ENCODE peak calls at places on chromosomes 3 and 15, in nine cellular contexts. R, C, M, O, W, S, N, J and Q are unnamed samples.

GRCh38 chr15:74196175-74196574 is 6.4 kb downstream of the STRA6 start:
- DNase-seq in R (peak; percentile 99), C (peak; percentile 84), M (no peak), O (no peak), W (no peak), S (peak; percentile 65), N (peak; percentile 94), J (no peak), Q (no peak)

GRCh38 chr15:66955871-66956585 is 109.4 kb upstream of the SMAD3 start:
- DNase-seq in R (peak; percentile 82), C (no peak), M (no peak), O (no peak), W (no peak), S (peak; percentile 97), N (no peak), J (no peak), Q (peak; percentile 73)

GRCh38 chr3:15512173-15512572 is 9.3 kb downstream of the COLQ start:
- DNase-seq in R (peak; percentile 36), C (no peak), M (peak; percentile 79), O (no peak), W (no peak), S (no peak), N (no peak), J (peak; percentile 34), Q (no peak)

GRCh38 chr3:116135462-116135861 is 309.8 kb downstream of the LSAMP start:
- DNase-seq in R (peak; percentile 96), C (no peak), M (no peak), O (no peak), W (no peak), S (no peak), N (no peak), J (no peak), Q (no peak)

GRCh38 chr3:67957268-67957667 is 302.9 kb upstream of the SUCLG2 start:
- DNase-seq in R (no peak), C (no peak), M (no peak), O (no peak), W (no peak), S (no peak), N (no peak), J (no peak), Q (no peak)

GRCh38 chr15:88995449-88995848 is 82.3 kb upstream of the MFGE8 start:
- DNase-seq in R (no peak), C (no peak), M (no peak), O (peak; percentile 70), W (no peak), S (no peak), N (no peak), J (peak; percentile 42), Q (no peak)

GRCh38 chr3:122996038-122996580 is 31.5 kb downstream of the SEMA5B start:
- DNase-seq in R (no peak), C (no peak), M (no peak), O (no peak), W (no peak), S (no peak), N (no peak), J (no peak), Q (no peak)

GRCh38 chr3:66487475-66487874 is 13.3 kb downstream of the LRIG1 start:
- DNase-seq in R (peak; percentile 79), C (no peak), M (no peak), O (no peak), W (no peak), S (no peak), N (no peak), J (no peak), Q (no peak)

GRCh38 chr3:31343075-31343474 is 189.7 kb upstream of the STT3B start:
- DNase-seq in R (peak; percentile 81), C (no peak), M (no peak), O (no peak), W (no peak), S (no peak), N (peak; percentile 17), J (no peak), Q (no peak)

GRCh38 chr15:74400915-74401757 is 32.6 kb downstream of the SEMA7A start:
- DNase-seq in R (peak; percentile 54), C (no peak), M (no peak), O (no peak), W (peak; percentile 87), S (peak; percentile 74), N (no peak), J (no peak), Q (no peak)

GRCh38 chr3:14366915-14367523 is 35.4 kb upstream of the SLC6A6 start:
- DNase-seq in R (no peak), C (no peak), M (no peak), O (no peak), W (no peak), S (no peak), N (no peak), J (no peak), Q (no peak)

DNA sequence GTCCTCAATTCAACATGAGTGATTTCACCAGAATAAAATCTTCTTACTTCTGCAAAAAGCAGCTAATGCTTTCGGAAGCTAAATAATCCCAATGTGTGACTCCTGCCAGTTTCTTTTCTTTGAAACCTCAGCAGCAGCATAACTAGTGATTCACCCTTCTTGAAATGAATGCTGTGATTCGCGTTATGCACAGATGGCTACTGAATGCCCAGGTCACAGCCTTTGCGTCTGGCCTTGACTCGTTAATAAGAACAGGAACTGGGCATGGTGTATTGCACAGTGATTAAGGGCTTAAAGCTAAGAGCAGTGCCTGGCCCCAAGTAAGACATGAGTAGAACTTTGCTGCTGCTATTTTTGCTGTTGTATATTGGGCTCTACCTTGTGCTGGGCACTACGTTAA is 19.0 kb downstream of the CGNL1 start:
- DNase-seq in R (peak; percentile 96), C (no peak), M (no peak), O (no peak), W (no peak), S (peak; percentile 59), N (peak; percentile 56), J (no peak), Q (peak; percentile 99)
- TF ChIP-seq CTCF in R (no peak), C (no peak), M (no peak), O (no peak), W (no peak), S (no peak), N (no peak), J (no peak), Q (no peak)

DNA sequence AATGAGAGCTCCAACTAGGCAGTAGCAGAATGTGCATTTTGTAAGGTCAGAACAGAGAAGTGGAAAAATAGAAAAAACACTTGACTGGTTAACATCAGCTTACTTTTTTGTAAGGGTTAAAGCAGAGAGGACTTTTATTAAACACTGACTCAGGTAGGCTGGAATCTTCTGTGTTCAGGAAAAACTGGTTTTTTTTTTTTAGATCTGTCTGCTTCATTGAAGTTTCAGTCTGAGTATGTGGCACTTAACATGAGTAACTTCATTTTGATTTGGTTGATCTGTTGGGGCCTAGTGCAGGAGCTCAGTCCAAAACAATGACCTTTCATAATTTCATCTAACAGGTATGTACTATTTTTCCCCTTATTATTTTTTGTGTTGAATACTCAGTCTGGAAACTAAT is 141.1 kb downstream of the DOCK3 start:
- DNase-seq in R (peak; percentile 1), C (no peak), M (no peak), O (no peak), W (no peak), S (peak; percentile 78), N (no peak), J (no peak), Q (no peak)
- H3K4me3 ChIP-seq in R (no peak overlapping the region), C (no peak overlapping the region), M (no peak overlapping the region), O (no peak overlapping the region), W (no peak overlapping the region), S (no peak overlapping the region), N (no peak overlapping the region), J (no peak overlapping the region), Q (no peak overlapping the region)

GRCh38 chr3:10170915-10171478 is 6.3 kb downstream of the IRAK2 start:
- DNase-seq in R (peak; percentile 23), C (no peak), M (no peak), O (no peak), W (no peak), S (no peak), N (no peak), J (no peak), Q (no peak)

GRCh38 chr3:10164546-10165393 is at the start of gene IRAK2:
- DNase-seq in R (peak; percentile 43), C (peak; percentile 85), M (peak; percentile 91), O (peak; percentile 88), W (peak; percentile 61), S (no peak), N (no peak), J (peak; percentile 85), Q (no peak)

GRCh38 chr3:10173095-10173925 is 8.6 kb downstream of the IRAK2 start:
- DNase-seq in R (peak; percentile 74), C (no peak), M (no peak), O (no peak), W (no peak), S (no peak), N (no peak), J (no peak), Q (no peak)

GRCh38 chr3:10166213-10166604 is 1.5 kb downstream of the IRAK2 start:
- DNase-seq in R (no peak), C (no peak), M (no peak), O (no peak), W (no peak), S (no peak), N (no peak), J (no peak), Q (no peak)

GRCh38 chr3:10169000-10169496 is 4.3 kb downstream of the IRAK2 start:
- DNase-seq in R (no peak), C (no peak), M (no peak), O (peak; percentile 34), W (no peak), S (no peak), N (no peak), J (no peak), Q (no peak)
- TF ChIP-seq CTCF in R (no peak), C (no peak), M (peak; percentile 12), O (peak; percentile 43), W (peak; percentile 5), S (no peak), N (no peak), J (peak; percentile 33), Q (peak; percentile 15)

DNA sequence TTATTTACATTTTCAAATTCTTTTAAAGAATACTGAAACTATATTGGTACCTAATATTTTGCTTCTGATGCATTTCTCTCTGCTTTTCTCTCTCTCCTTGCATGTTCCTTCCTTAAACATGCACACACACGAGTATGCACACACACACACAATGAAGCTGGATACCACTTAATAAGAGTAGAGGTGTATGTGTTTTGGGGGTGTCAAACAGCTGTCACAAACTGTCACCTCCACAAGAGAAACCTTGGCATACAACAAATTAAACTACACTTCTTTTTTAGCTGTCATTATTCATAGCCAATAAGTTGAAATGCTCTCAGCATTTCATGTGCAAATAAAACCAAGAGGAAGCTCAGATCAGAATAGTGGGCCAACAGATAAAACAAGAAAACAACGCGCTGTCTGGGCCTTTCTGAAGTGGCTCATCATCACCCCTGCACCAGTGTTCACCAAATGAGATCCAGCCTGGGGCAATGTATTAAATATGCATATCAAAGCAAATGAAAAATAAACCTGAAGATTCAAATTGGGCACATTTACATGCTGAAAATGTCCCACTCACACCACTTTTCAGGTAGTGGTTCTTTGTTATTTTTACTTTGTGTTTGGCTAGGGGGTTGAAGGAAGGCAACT is 9.7 kb downstream of the MEIS2 start:
- DNase-seq in R (no peak), C (no peak), M (no peak), O (no peak), W (no peak), S (no peak), N (no peak), J (no peak), Q (no peak)
- H3K4me3 ChIP-seq in R (no peak overlapping the region), C (no peak overlapping the region), M (no peak overlapping the region), O (no peak overlapping the region), W (no peak overlapping the region), S (no peak overlapping the region), N (no peak overlapping the region), J (no peak overlapping the region), Q (no peak overlapping the region)

GRCh38 chr15:33701304-33701696 is 267.0 kb upstream of the CHRM5 start:
- DNase-seq in R (no peak), C (no peak), M (no peak), O (no peak), W (no peak), S (no peak), N (no peak), J (no peak), Q (no peak)
- TF ChIP-seq CTCF in R (no peak), C (no peak), M (no peak), O (no peak), W (no peak), S (peak; percentile 23), N (peak; percentile 15), J (no peak), Q (peak; percentile 52)